ENCODE peak calls at places on chromosomes 3 and 15, in six cellular contexts. Y is NCI-H82, P is HFFc6, Z is foreskin fibroblast, I is neural crest cell, H is EL. G is an unnamed sample.
A peak's percentile ranks its signal among the peaks of the same experiment; 100 is the strongest.

GRCh38 chr15:67184208-67184925 is 70.1 kb downstream of the AAGAB start:
- DNase-seq in Y (no peak), I (no peak), Z (no peak), P (no peak), H (no peak), G (no peak)

GRCh38 chr3:45816544-45816943 is 20.2 kb upstream of the SLC6A20 start:
- DNase-seq in Y (no peak), I (no peak), P (peak; percentile 27), H (peak; percentile 65), Z (peak; percentile 37), G (no peak)

GRCh38 chr15:98554272-98555172 is 93.8 kb upstream of the IGF1R start:
- DNase-seq in I (no peak), P (no peak), Z (no peak), Y (no peak), H (no peak), G (no peak)

GRCh38 chr3:134651347-134652041 is 672 bp upstream of the KY start:
- DNase-seq in H (peak; percentile 31), I (no peak), Z (peak; percentile 14), Y (no peak), P (peak; percentile 15), G (no peak)

GRCh38 chr15:42152196-42152920 is 4.1 kb downstream of the PLA2G4F start:
- DNase-seq in Z (peak; percentile 27), P (no peak), I (no peak), Y (no peak), H (no peak), G (peak; percentile 78)

GRCh38 chr3:66393486-66394260 is 107.1 kb downstream of the LRIG1 start:
- DNase-seq in P (no peak), H (no peak), I (no peak), Z (no peak), Y (no peak), G (no peak)

GRCh38 chr3:10292505-10293419 is at the start of gene GHRL:
- DNase-seq in Y (no peak), H (no peak), P (no peak), Z (no peak), I (no peak), G (peak; percentile 49)

GRCh38 chr3:37986479-37987314 is 3.9 kb upstream of the VILL start:
- DNase-seq in Y (no peak), I (no peak), H (no peak), P (no peak), Z (no peak), G (peak; percentile 89)

GRCh38 chr3:150739200-150739863 is 23.6 kb downstream of the SIAH2 start:
- DNase-seq in H (no peak), P (no peak), I (no peak), Y (no peak), Z (no peak), G (no peak)